ENCODE peak calls at places on chromosomes 12 and 14, in four cellular contexts. U is IMR-90, P is putamen, H is GM10248. O is an unnamed sample.

GRCh38 chr14:53692451-53693330 is 263.9 kb downstream of the BMP4 start:
- DNase-seq in P (no peak), U (no peak), H (no peak), O (no peak)

GRCh38 chr12:82109243-82109642 is 248.9 kb downstream of the CCDC59 start:
- DNase-seq in P (no peak), U (no peak), H (no peak), O (no peak)

GRCh38 chr14:53796734-53797133 is 159.9 kb downstream of the BMP4 start:
- DNase-seq in H (no peak), P (no peak), U (no peak), O (no peak)

GRCh38 chr14:91834571-91834970 is 32.8 kb downstream of the TC2N start:
- DNase-seq in U (no peak), H (no peak), P (no peak), O (no peak)

GRCh38 chr12:22821985-22822384 is 197.0 kb downstream of the ETNK1 start:
- DNase-seq in U (no peak), P (no peak), H (no peak), O (no peak)

GRCh38 chr14:75877292-75877691 is 104.5 kb downstream of the TGFB3 start:
- DNase-seq in U (peak), P (no peak), H (no peak), O (peak)

GRCh38 chr12:32505546-32505945 is 106.2 kb downstream of the FGD4 start:
- DNase-seq in P (no peak), H (no peak), U (no peak), O (no peak)

GRCh38 chr14:92427096-92427495 is 86.5 kb upstream of the RIN3 start:
- DNase-seq in P (no peak), U (no peak), H (no peak), O (no peak)

GRCh38 chr12:108757842-108758241 is 26.5 kb upstream of the CORO1C start:
- DNase-seq in P (no peak), H (no peak), U (no peak), O (no peak)

GRCh38 chr12:26150737-26151450 is 26.1 kb upstream of the BHLHE41 start:
- DNase-seq in U (peak), P (no peak), H (no peak), O (no peak)

GRCh38 chr12:67268335-67268895 is 743 bp upstream of the CAND1 start:
- DNase-seq in P (peak), U (peak), H (peak), O (peak)

GRCh38 chr12:108004368-108004767 is 124.7 kb upstream of the WSCD2 start:
- DNase-seq in H (no peak), U (no peak), P (no peak), O (no peak)

GRCh38 chr12:121562484-121562883 is 18.3 kb downstream of the KDM2B start:
- DNase-seq in U (no peak), P (no peak), H (no peak), O (no peak)

GRCh38 chr12:92156704-92157395 is 11.2 kb upstream of the BTG1 start:
- DNase-seq in P (no peak), U (no peak), H (no peak), O (no peak)

GRCh38 chr12:46676396-46676795 is 149.4 kb downstream of the SLC38A4 start:
- DNase-seq in H (no peak), U (no peak), P (no peak), O (no peak)

GRCh38 chr12:6276247-6276887 is 34.1 kb upstream of the PLEKHG6 start:
- DNase-seq in H (no peak), P (no peak), U (no peak), O (no peak)

GRCh38 chr12:130137141-130138018 is 24.9 kb upstream of the FZD10 start:
- DNase-seq in P (no peak), H (no peak), U (no peak), O (no peak)

GRCh38 chr14:88069677-88070076 is 64.7 kb downstream of the GPR65 start:
- DNase-seq in U (no peak), P (no peak), H (no peak), O (no peak)

GRCh38 chr14:100652739-100653138 is 65.5 kb upstream of the BEGAIN start:
- DNase-seq in P (no peak), U (no peak), H (no peak), O (no peak)

GRCh38 chr12:97538705-97539104 is 76.1 kb downstream of the RMST start:
- DNase-seq in U (no peak), H (no peak), P (no peak), O (no peak)

GRCh38 chr12:109930028-109930800 is 30.1 kb downstream of the TCHP start:
- DNase-seq in H (no peak), P (no peak), U (peak), O (no peak)

GRCh38 chr12:75765170-75766059 is 254.0 kb upstream of the KRR1 start:
- DNase-seq in P (no peak), H (no peak), U (no peak), O (no peak)

GRCh38 chr14:66117600-66117999 is 368.6 kb upstream of the CCDC196 start:
- DNase-seq in H (no peak), U (peak), P (no peak), O (no peak)

GRCh38 chr12:107853479-107853878 is 79.0 kb downstream of the ASCL4 start:
- DNase-seq in P (no peak), H (no peak), U (no peak), O (no peak)

GRCh38 chr14:35406811-35407630 is 2.5 kb upstream of the NFKBIA start:
- DNase-seq in H (no peak), U (peak), P (peak), O (no peak)

GRCh38 chr12:126747530-126748149 is 1519.3 kb upstream of the TMEM132C start:
- DNase-seq in U (no peak), H (peak), P (peak), O (peak)

GRCh38 chr12:123091230-123091629 is 59.7 kb downstream of the PITPNM2 start:
- DNase-seq in H (no peak), U (no peak), P (no peak), O (no peak)

GRCh38 chr14:101471723-101472517 is 89.4 kb upstream of the DIO3 start:
- DNase-seq in H (no peak), U (no peak), P (no peak), O (no peak)

GRCh38 chr12:80040075-80040738 is 59.1 kb upstream of the OTOGL start:
- DNase-seq in U (peak), P (no peak), H (no peak), O (no peak)

GRCh38 chr14:65824285-65824977 is 411.9 kb downstream of the FUT8 start:
- DNase-seq in U (peak), H (peak), P (peak), O (no peak)

GRCh38 chr12:100185361-100185894 is 15.2 kb upstream of the ACTR6 start:
- DNase-seq in H (no peak), P (no peak), U (no peak), O (no peak)